ENCODE peak calls at places on chromosome X, in six cellular contexts. P, W, L, V, R and A are unnamed samples.

GRCh38 chrX:124736553-124737240 is 390.3 kb downstream of the SH2D1A start:
- DNase-seq in R (peak), W (no peak), P (no peak), L (no peak), V (no peak), A (no peak)

GRCh38 chrX:119502727-119503483 is 34.7 kb downstream of the SLC25A5 start:
- DNase-seq in L (peak), P (peak), R (peak), W (no peak), V (peak), A (peak)

GRCh38 chrX:82125103-82125502 is 923.2 kb downstream of the SH3BGRL start:
- DNase-seq in P (no peak), L (no peak), W (no peak), V (no peak), R (no peak), A (no peak)

GRCh38 chrX:129759576-129760061 is 20.1 kb upstream of the SASH3 start:
- DNase-seq in L (no peak), W (peak), R (peak), P (peak), V (peak), A (peak)

GRCh38 chrX:75301060-75301459 is 27.2 kb downstream of the UPRT start:
- DNase-seq in L (no peak), W (no peak), P (no peak), V (peak), R (no peak), A (no peak)

GRCh38 chrX:17547658-17548057 is 172.7 kb downstream of the NHS start:
- DNase-seq in R (peak), V (peak), P (peak), L (peak), W (no peak), A (peak)

GRCh38 chrX:41863343-41864203 is 59.8 kb downstream of the CASK start:
- DNase-seq in W (no peak), L (no peak), V (no peak), R (no peak), P (no peak), A (no peak)

GRCh38 chrX:154376768-154377167 is 2.3 kb upstream of the EMD start:
- DNase-seq in W (no peak), V (peak), R (no peak), P (no peak), L (no peak), A (no peak)

GRCh38 chrX:1749499-1749898 is 134.6 kb downstream of the ASMT start:
- DNase-seq in L (no peak), W (no peak), V (no peak), R (no peak), P (no peak), A (no peak)
- TF ChIP-seq CTCF in L (no peak), W (no peak), V (no peak), R (no peak), P (no peak), A (no peak)

GRCh38 chrX:45803383-45803921 is 602.8 kb upstream of the DIPK2B start:
- DNase-seq in W (no peak), L (no peak), P (no peak), R (no peak), V (peak), A (no peak)

GRCh38 chrX:45811307-45811706 is 610.6 kb upstream of the DIPK2B start:
- DNase-seq in R (no peak), W (no peak), P (no peak), V (no peak), L (no peak), A (no peak)

GRCh38 chrX:45806410-45807121 is 605.9 kb upstream of the DIPK2B start:
- DNase-seq in P (no peak), L (no peak), V (peak), R (no peak), W (no peak), A (no peak)

DNA sequence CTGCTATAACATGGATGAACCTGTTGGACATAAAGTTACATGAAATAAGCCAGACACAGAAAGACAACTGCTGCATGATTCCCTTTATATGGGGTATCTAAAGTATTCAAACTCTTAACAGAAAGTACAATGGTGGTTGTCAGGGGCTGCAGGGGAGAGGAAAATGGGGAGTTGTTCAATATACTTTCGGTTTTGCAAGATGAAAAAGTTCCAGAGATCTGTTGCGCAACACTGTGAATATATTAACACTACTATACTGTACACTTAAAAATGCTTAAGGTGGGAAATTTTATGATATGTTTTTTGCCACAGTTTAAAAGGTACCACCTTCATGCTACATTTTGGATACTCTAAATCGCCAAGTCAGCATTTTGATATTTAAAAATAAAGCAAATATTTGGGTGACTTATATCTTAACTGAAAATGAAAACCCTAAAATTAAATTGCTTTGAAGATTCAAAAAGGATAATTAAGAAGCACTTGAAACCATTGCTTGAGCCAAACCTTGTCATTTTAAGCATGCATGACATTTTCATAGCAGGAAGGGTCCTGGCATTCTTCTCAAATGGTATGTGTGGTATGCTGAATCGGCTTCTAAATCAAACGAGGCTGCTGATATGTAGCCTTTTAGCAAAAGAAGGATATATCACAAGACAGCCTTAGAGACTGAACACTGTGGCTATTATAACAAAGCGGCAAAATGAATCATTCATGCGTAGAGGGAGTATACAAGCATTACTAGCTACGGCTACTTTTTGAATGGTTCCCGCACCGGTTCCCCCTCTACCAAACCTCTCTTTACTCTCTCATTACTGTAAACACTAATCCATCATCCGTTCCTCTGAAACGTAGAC is 607.1 kb upstream of the DIPK2B start:
- DNase-seq in L (no peak), R (no peak), W (no peak), V (peak), P (no peak), A (no peak)
- H3K27ac ChIP-seq in L (no peak), R (no peak), W (peak), V (peak), P (peak), A (peak)

GRCh38 chrX:3743821-3744439 is 30.5 kb upstream of the PRKX start:
- DNase-seq in R (no peak), L (no peak), V (no peak), P (peak), W (no peak), A (no peak)

GRCh38 chrX:3748052-3748559 is 34.7 kb upstream of the PRKX start:
- DNase-seq in V (no peak), L (no peak), R (no peak), P (no peak), W (no peak), A (no peak)
- TF ChIP-seq POLR2A in V (no peak), L (no peak), R (no peak), P (no peak), W (no peak), A (no peak)

GRCh38 chrX:30618160-30618765 is 35.0 kb upstream of the GK start:
- DNase-seq in P (no peak), L (no peak), W (no peak), V (no peak), R (peak), A (no peak)
- TF ChIP-seq CTCF in P (no peak), L (no peak), W (no peak), V (peak), R (peak), A (no peak)